ENCODE peak calls at places on chromosomes 11 and 22, in four cellular contexts. One of them, this sample, is unnamed.
A peak's percentile ranks its signal among the peaks of the same experiment; 100 is the strongest.

GRCh38 chr11:13348305-13348704 is 70.7 kb downstream of the BMAL1 start:
- DNase-seq in GM06990: no peak
- DNase-seq in coronary artery: no peak
- DNase-seq in psoas muscle: no peak
- DNase-seq in this sample: no peak

GRCh38 chr11:123060265-123061000 is 1.5 kb downstream of the HSPA8 start:
- DNase-seq in GM06990: no peak
- DNase-seq in coronary artery: no peak
- DNase-seq in psoas muscle: no peak
- DNase-seq in this sample: no peak

GRCh38 chr11:8812438-8812837 is 98.6 kb upstream of the AKIP1 start:
- DNase-seq in GM06990: no peak
- DNase-seq in coronary artery: no peak
- DNase-seq in psoas muscle: peak; percentile 44
- DNase-seq in this sample: no peak

GRCh38 chr22:50308597-50308935 is 1.1 kb upstream of the PLXNB2 start:
- DNase-seq in GM06990: peak; percentile 39
- DNase-seq in coronary artery: peak; percentile 91
- DNase-seq in psoas muscle: peak; percentile 82
- DNase-seq in this sample: peak; percentile 91

GRCh38 chr22:41925783-41926460 is 684 bp downstream of the TNFRSF13C start:
- DNase-seq in GM06990: peak; percentile 87
- DNase-seq in coronary artery: no peak
- DNase-seq in psoas muscle: peak; percentile 75
- DNase-seq in this sample: peak; percentile 79

GRCh38 chr11:104678408-104678807 is 219.9 kb downstream of the CASP12 start:
- DNase-seq in GM06990: no peak
- DNase-seq in coronary artery: no peak
- DNase-seq in psoas muscle: no peak
- DNase-seq in this sample: no peak

GRCh38 chr11:116376547-116376946 is 396.2 kb downstream of the BUD13 start:
- DNase-seq in GM06990: no peak
- DNase-seq in coronary artery: no peak
- DNase-seq in psoas muscle: no peak
- DNase-seq in this sample: no peak

GRCh38 chr22:46934746-46935491 is 172.5 kb downstream of the TBC1D22A start:
- DNase-seq in GM06990: peak; percentile 31
- DNase-seq in coronary artery: no peak
- DNase-seq in psoas muscle: peak; percentile 44
- DNase-seq in this sample: no peak

GRCh38 chr11:833114-833791 is 501 bp downstream of the CD151 start:
- DNase-seq in GM06990: peak; percentile 57
- DNase-seq in coronary artery: no peak
- DNase-seq in psoas muscle: peak; percentile 68
- DNase-seq in this sample: peak; percentile 78

GRCh38 chr11:124762077-124762623 is at the start of gene ESAM:
- DNase-seq in GM06990: peak; percentile 82
- DNase-seq in coronary artery: no peak
- DNase-seq in psoas muscle: peak; percentile 41
- DNase-seq in this sample: peak; percentile 67

This sample was measured in Right ventricle myocardium superior.